ENCODE peak calls at places on chromosomes 12 and 14, in five cellular contexts. H is Ammon's horn; Y is stimulated activated CD8-positive, alpha-beta memory T cell treated with anti-CD3 and anti-CD28 coated beads, Interleukin-2, amount 100 ng/mL, for 1 hour; D is GDM1; N is Right ventricle myocardium inferior. U is an unnamed sample.

GRCh38 chr12:85413266-85413665 is 133.2 kb downstream of the ALX1 start:
- DNase-seq in D (no peak), Y (no peak), N (no peak), H (no peak), U (no peak)

GRCh38 chr12:122785503-122785902 is 11.1 kb downstream of the CCDC62 start:
- DNase-seq in Y (no peak), N (no peak), H (no peak), D (no peak), U (no peak)

GRCh38 chr14:68630081-68630571 is 162.7 kb downstream of the ZFP36L1 start:
- DNase-seq in Y (no peak), H (no peak), N (no peak), D (no peak), U (no peak)

GRCh38 chr12:23039834-23040233 is 414.9 kb downstream of the ETNK1 start:
- DNase-seq in D (no peak), Y (no peak), N (no peak), H (no peak), U (no peak)

GRCh38 chr12:17278946-17279345 is 673.0 kb upstream of the LMO3 start:
- DNase-seq in H (no peak), Y (no peak), N (no peak), D (no peak), U (no peak)

GRCh38 chr12:127583041-127583440 is 683.9 kb upstream of the TMEM132C start:
- DNase-seq in D (no peak), H (no peak), Y (no peak), N (no peak), U (no peak)

GRCh38 chr12:54215990-54216579 is 27.3 kb upstream of the SMUG1 start:
- DNase-seq in H (no peak), Y (no peak), D (no peak), N (no peak), U (no peak)

GRCh38 chr12:54680374-54680773 is 32.2 kb upstream of the DCD start:
- DNase-seq in H (no peak), D (no peak), N (no peak), Y (no peak), U (no peak)

GRCh38 chr12:16330554-16330953 is 16.9 kb upstream of the MGST1 start:
- DNase-seq in N (no peak), Y (no peak), D (no peak), H (no peak), U (no peak)

GRCh38 chr12:27524839-27525238 is 833 bp downstream of the PPFIBP1 start:
- DNase-seq in N (no peak), H (no peak), Y (no peak), D (no peak), U (no peak)

GRCh38 chr12:81224626-81225025 is 146.7 kb downstream of the ACSS3 start:
- DNase-seq in H (no peak), N (no peak), Y (no peak), D (no peak), U (no peak)

GRCh38 chr14:35534130-35534883 is at the start of gene INSM2:
- DNase-seq in H (no peak), Y (no peak), D (no peak), N (no peak), U (no peak)

GRCh38 chr14:51527073-51527472 is 124.6 kb upstream of the FRMD6 start:
- DNase-seq in N (no peak), D (no peak), Y (no peak), H (no peak), U (no peak)

GRCh38 chr12:5577239-5577638 is 145.3 kb downstream of the NTF3 start:
- DNase-seq in N (no peak), H (no peak), D (no peak), Y (no peak), U (no peak)

GRCh38 chr12:24879644-24880043 is 69.3 kb downstream of the BCAT1 start:
- DNase-seq in H (no peak), Y (no peak), N (no peak), D (no peak), U (no peak)

GRCh38 chr12:116346222-116346621 is 68.7 kb upstream of the MED13L start:
- DNase-seq in H (no peak), N (no peak), D (no peak), Y (no peak), U (peak)

GRCh38 chr12:23222801-23223200 is 597.8 kb downstream of the ETNK1 start:
- DNase-seq in D (no peak), Y (no peak), N (no peak), H (no peak), U (no peak)

GRCh38 chr12:71392521-71393145 is 47.0 kb upstream of the LGR5 start:
- DNase-seq in N (no peak), H (peak), D (no peak), Y (no peak), U (peak)

GRCh38 chr14:99206053-99206452 is 65.9 kb downstream of the BCL11B start:
- DNase-seq in D (no peak), Y (no peak), H (no peak), N (no peak), U (no peak)

GRCh38 chr12:114729731-114730130 is 45.8 kb upstream of the TBX3 start:
- DNase-seq in N (no peak), H (no peak), D (no peak), Y (no peak), U (no peak)

GRCh38 chr12:107131832-107132616 is 38.7 kb upstream of the CRY1 start:
- DNase-seq in Y (no peak), N (no peak), H (peak), D (no peak), U (peak)

GRCh38 chr14:102086346-102086971 is 385 bp downstream of the HSP90AA1 start:
- DNase-seq in N (peak), H (peak), D (no peak), Y (peak), U (peak)

GRCh38 chr12:131711551-131712205 is 788 bp downstream of the SFSWAP start:
- DNase-seq in Y (no peak), N (no peak), H (no peak), D (no peak), U (no peak)

GRCh38 chr14:63203618-63204406 is 431 bp upstream of the RHOJ start:
- DNase-seq in N (peak), Y (no peak), D (no peak), H (peak), U (peak)

GRCh38 chr14:68966872-68967301 is 12.2 kb downstream of the ACTN1 start:
- DNase-seq in N (no peak), D (no peak), H (no peak), Y (no peak), U (no peak)

GRCh38 chr14:47675489-47676300 is at the start of gene MDGA2:
- DNase-seq in H (peak), Y (no peak), N (peak), D (no peak), U (peak)

GRCh38 chr12:97324471-97324870 is 138.1 kb upstream of the RMST start:
- DNase-seq in H (no peak), D (no peak), N (no peak), Y (no peak), U (no peak)

GRCh38 chr14:95662376-95663186 is 23.6 kb upstream of the TCL1B start:
- DNase-seq in H (no peak), N (no peak), Y (no peak), D (no peak), U (no peak)

GRCh38 chr12:20963303-20963702 is 152.8 kb downstream of the SLCO1B3 start:
- DNase-seq in D (no peak), Y (no peak), N (no peak), H (no peak), U (no peak)

GRCh38 chr12:27548301-27549199 is 24.5 kb downstream of the PPFIBP1 start:
- DNase-seq in H (no peak), N (no peak), D (no peak), Y (no peak), U (no peak)

GRCh38 chr12:53215497-53215896 is 8.4 kb upstream of the ITGB7 start:
- DNase-seq in Y (no peak), H (no peak), D (no peak), N (no peak), U (no peak)

GRCh38 chr12:96658075-96658474 is 168.7 kb downstream of the CFAP54 start:
- DNase-seq in D (no peak), H (no peak), Y (no peak), N (no peak), U (no peak)